ENCODE peak calls at places on chromosomes 1 and 21, in eight cellular contexts. One of them, this sample, is unnamed. For H3K4me1, the result is how much of the 10 kb centered on the place peaks cover.

GRCh38 chr21:44331650-44332306 is 7.4 kb downstream of the CFAP410 start:
- DNase-seq in esophagus squamous epithelium: no peak
- DNase-seq in breast epithelium: no peak
- DNase-seq in foreskin keratinocyte: no peak
- DNase-seq in lower lobe of right lung: no peak
- DNase-seq in aorta: no peak
- DNase-seq in neural progenitor cell: no peak
- DNase-seq in fibroblast of lung: no peak
- DNase-seq in this sample: no peak

GRCh38 chr1:86197206-86197855 is 40.8 kb upstream of the COL24A1 start:
- DNase-seq in esophagus squamous epithelium: no peak
- DNase-seq in breast epithelium: no peak
- DNase-seq in foreskin keratinocyte: no peak
- DNase-seq in lower lobe of right lung: no peak
- DNase-seq in aorta: no peak
- DNase-seq in neural progenitor cell: no peak
- DNase-seq in fibroblast of lung: peak
- DNase-seq in this sample: no peak

GRCh38 chr1:223219318-223219635 is 76.2 kb upstream of the TLR5 start:
- DNase-seq in esophagus squamous epithelium: no peak
- DNase-seq in breast epithelium: no peak
- DNase-seq in foreskin keratinocyte: no peak
- DNase-seq in lower lobe of right lung: no peak
- DNase-seq in aorta: no peak
- DNase-seq in neural progenitor cell: no peak
- DNase-seq in fibroblast of lung: no peak
- DNase-seq in this sample: no peak

GRCh38 chr21:36929622-36930021 is 36.8 kb downstream of the HLCS start:
- DNase-seq in esophagus squamous epithelium: no peak
- DNase-seq in breast epithelium: no peak
- DNase-seq in foreskin keratinocyte: peak
- DNase-seq in lower lobe of right lung: no peak
- DNase-seq in aorta: no peak
- DNase-seq in neural progenitor cell: peak
- DNase-seq in fibroblast of lung: peak
- DNase-seq in this sample: no peak

GRCh38 chr21:17925900-17926299 is 106.7 kb upstream of the C21orf91 start:
- DNase-seq in esophagus squamous epithelium: no peak
- DNase-seq in breast epithelium: no peak
- DNase-seq in foreskin keratinocyte: peak
- DNase-seq in lower lobe of right lung: no peak
- DNase-seq in aorta: no peak
- DNase-seq in neural progenitor cell: peak
- DNase-seq in fibroblast of lung: peak
- DNase-seq in this sample: no peak

GRCh38 chr21:35342440-35342839 is 293.3 kb upstream of the RUNX1 start:
- DNase-seq in esophagus squamous epithelium: no peak
- DNase-seq in breast epithelium: no peak
- DNase-seq in foreskin keratinocyte: no peak
- DNase-seq in lower lobe of right lung: no peak
- DNase-seq in aorta: no peak
- DNase-seq in neural progenitor cell: no peak
- DNase-seq in fibroblast of lung: no peak
- DNase-seq in this sample: no peak

GRCh38 chr21:39318091-39318959 is 4.9 kb upstream of the BRWD1 start:
- DNase-seq in esophagus squamous epithelium: no peak
- DNase-seq in breast epithelium: no peak
- DNase-seq in foreskin keratinocyte: no peak
- DNase-seq in lower lobe of right lung: no peak
- DNase-seq in aorta: no peak
- DNase-seq in neural progenitor cell: no peak
- DNase-seq in fibroblast of lung: no peak
- DNase-seq in this sample: no peak

GRCh38 chr1:236120725-236121153 is 21.6 kb upstream of the GPR137B start:
- DNase-seq in esophagus squamous epithelium: no peak
- DNase-seq in breast epithelium: no peak
- DNase-seq in foreskin keratinocyte: no peak
- DNase-seq in lower lobe of right lung: no peak
- DNase-seq in aorta: no peak
- DNase-seq in neural progenitor cell: no peak
- DNase-seq in fibroblast of lung: no peak
- DNase-seq in this sample: no peak

GRCh38 chr1:176206006-176206960 is 803 bp downstream of the COP1 start:
- DNase-seq in esophagus squamous epithelium: no peak
- DNase-seq in breast epithelium: no peak
- DNase-seq in foreskin keratinocyte: peak
- DNase-seq in lower lobe of right lung: peak
- DNase-seq in aorta: peak
- DNase-seq in neural progenitor cell: peak
- DNase-seq in fibroblast of lung: peak
- DNase-seq in this sample: peak

GRCh38 chr1:202241376-202242079 is 47.9 kb downstream of the LGR6 start:
- DNase-seq in esophagus squamous epithelium: no peak
- DNase-seq in breast epithelium: peak
- DNase-seq in foreskin keratinocyte: no peak
- DNase-seq in lower lobe of right lung: no peak
- DNase-seq in aorta: peak
- DNase-seq in neural progenitor cell: no peak
- DNase-seq in fibroblast of lung: no peak
- DNase-seq in this sample: peak

GRCh38 chr1:155004352-155005075 is 1.9 kb downstream of the ZBTB7B start:
- DNase-seq in esophagus squamous epithelium: no peak
- DNase-seq in breast epithelium: no peak
- DNase-seq in foreskin keratinocyte: no peak
- DNase-seq in lower lobe of right lung: no peak
- DNase-seq in aorta: no peak
- DNase-seq in neural progenitor cell: no peak
- DNase-seq in fibroblast of lung: no peak
- DNase-seq in this sample: no peak

GRCh38 chr1:27103498-27103897 is 51.4 kb downstream of the SLC9A1 start:
- DNase-seq in esophagus squamous epithelium: no peak
- DNase-seq in breast epithelium: no peak
- DNase-seq in foreskin keratinocyte: no peak
- DNase-seq in lower lobe of right lung: no peak
- DNase-seq in aorta: no peak
- DNase-seq in neural progenitor cell: no peak
- DNase-seq in fibroblast of lung: no peak
- DNase-seq in this sample: no peak

GRCh38 chr1:215631489-215631888 is 64.4 kb downstream of the KCTD3 start:
- DNase-seq in esophagus squamous epithelium: no peak
- DNase-seq in breast epithelium: peak
- DNase-seq in foreskin keratinocyte: peak
- DNase-seq in lower lobe of right lung: no peak
- DNase-seq in aorta: no peak
- DNase-seq in neural progenitor cell: peak
- DNase-seq in fibroblast of lung: peak
- DNase-seq in this sample: no peak

GRCh38 chr1:173867753-173868265 is at the start of gene GAS5:
- DNase-seq in esophagus squamous epithelium: peak
- DNase-seq in breast epithelium: peak
- DNase-seq in foreskin keratinocyte: peak
- DNase-seq in lower lobe of right lung: peak
- DNase-seq in aorta: peak
- DNase-seq in neural progenitor cell: peak
- DNase-seq in fibroblast of lung: peak
- DNase-seq in this sample: peak

GRCh38 chr1:164605254-164606091 is 46.5 kb downstream of the PBX1 start:
- DNase-seq in esophagus squamous epithelium: no peak
- DNase-seq in breast epithelium: no peak
- DNase-seq in foreskin keratinocyte: no peak
- DNase-seq in lower lobe of right lung: no peak
- DNase-seq in aorta: no peak
- DNase-seq in neural progenitor cell: peak
- DNase-seq in fibroblast of lung: no peak
- DNase-seq in this sample: no peak

GRCh38 chr1:54439550-54440223 is 33.5 kb upstream of the SSBP3 start:
- DNase-seq in esophagus squamous epithelium: no peak
- DNase-seq in breast epithelium: no peak
- DNase-seq in foreskin keratinocyte: no peak
- DNase-seq in lower lobe of right lung: no peak
- DNase-seq in aorta: no peak
- DNase-seq in neural progenitor cell: no peak
- DNase-seq in fibroblast of lung: no peak
- DNase-seq in this sample: peak

GRCh38 chr1:233614743-233615521 is 1.0 kb downstream of the KCNK1 start:
- DNase-seq in esophagus squamous epithelium: no peak
- DNase-seq in breast epithelium: no peak
- DNase-seq in foreskin keratinocyte: peak
- DNase-seq in lower lobe of right lung: no peak
- DNase-seq in aorta: no peak
- DNase-seq in neural progenitor cell: peak
- DNase-seq in fibroblast of lung: no peak
- DNase-seq in this sample: no peak

DNA sequence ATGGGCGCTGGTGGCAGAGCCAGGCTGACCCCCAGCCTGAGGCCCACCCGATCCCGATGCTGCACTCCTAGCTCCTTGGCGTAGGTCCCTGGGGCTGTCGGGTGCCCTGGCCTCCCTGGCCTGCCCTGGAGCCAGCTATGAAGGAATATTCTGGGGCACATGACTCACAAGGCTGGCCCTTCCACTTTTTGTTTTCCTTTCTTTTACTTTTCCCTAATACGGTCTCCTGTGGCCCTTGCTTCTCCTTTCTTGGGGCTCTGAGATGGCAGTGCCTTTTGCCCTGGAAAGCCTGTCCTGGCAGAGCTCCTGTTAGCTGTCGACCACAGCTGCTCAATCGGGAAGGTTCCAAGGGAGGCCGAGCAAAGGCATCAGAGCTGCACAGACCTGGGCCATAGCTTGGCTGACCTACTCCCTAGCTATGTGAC is 22.1 kb downstream of the ARHGEF10L start:
- DNase-seq in esophagus squamous epithelium: no peak
- DNase-seq in breast epithelium: no peak
- DNase-seq in foreskin keratinocyte: no peak
- DNase-seq in lower lobe of right lung: peak
- DNase-seq in aorta: peak
- DNase-seq in neural progenitor cell: no peak
- DNase-seq in fibroblast of lung: peak
- DNase-seq in this sample: no peak
- H3K4me1 ChIP-seq in esophagus squamous epithelium: half or more
- H3K4me1 ChIP-seq in breast epithelium: under half
- H3K4me1 ChIP-seq in foreskin keratinocyte: under half
- H3K4me1 ChIP-seq in lower lobe of right lung: under half
- H3K4me1 ChIP-seq in aorta: under half
- H3K4me1 ChIP-seq in neural progenitor cell: under half
- H3K4me1 ChIP-seq in fibroblast of lung: under half
- H3K4me1 ChIP-seq in this sample: half or more

DNA sequence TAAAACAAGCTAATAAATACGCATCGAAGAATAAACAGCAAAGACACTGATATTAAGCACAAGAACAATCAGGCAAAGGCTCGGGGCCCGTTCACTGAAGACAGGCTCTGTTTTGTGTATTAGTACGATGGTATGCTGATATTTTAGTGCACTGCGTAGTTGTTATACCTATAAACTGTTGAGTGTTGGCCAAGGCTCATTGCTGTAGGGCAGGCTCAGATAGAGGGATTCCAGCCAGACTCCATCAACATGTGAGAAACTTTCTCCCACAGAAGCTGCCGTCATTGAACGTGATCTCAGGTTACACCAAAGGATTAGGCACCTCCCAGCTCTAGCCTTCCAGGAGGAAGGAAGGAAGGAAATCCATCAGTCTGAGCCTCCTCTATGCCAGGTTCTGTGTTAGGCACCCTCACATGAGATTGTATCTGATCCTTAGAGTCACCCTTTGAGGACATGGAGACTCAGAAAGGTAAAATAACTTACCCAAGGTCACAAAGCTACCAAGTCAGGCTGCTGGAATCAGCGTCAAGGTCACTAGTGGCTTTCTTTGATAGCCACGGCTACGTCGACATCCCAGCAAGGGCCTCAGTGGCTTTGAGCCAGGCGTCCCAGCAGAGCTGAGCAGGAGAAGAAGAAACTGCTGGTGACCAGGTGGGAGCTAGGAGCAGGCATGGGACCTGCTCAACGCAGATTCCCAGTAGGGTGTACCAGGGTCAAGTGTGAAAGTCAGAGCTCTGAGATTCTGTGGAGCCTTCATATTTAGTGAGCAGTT is 14.8 kb downstream of the BCAR3 start:
- DNase-seq in esophagus squamous epithelium: no peak
- DNase-seq in breast epithelium: no peak
- DNase-seq in foreskin keratinocyte: peak
- DNase-seq in lower lobe of right lung: no peak
- DNase-seq in aorta: no peak
- DNase-seq in neural progenitor cell: no peak
- DNase-seq in fibroblast of lung: peak
- DNase-seq in this sample: peak
- H3K4me1 ChIP-seq in esophagus squamous epithelium: under half
- H3K4me1 ChIP-seq in breast epithelium: under half
- H3K4me1 ChIP-seq in foreskin keratinocyte: half or more
- H3K4me1 ChIP-seq in lower lobe of right lung: half or more
- H3K4me1 ChIP-seq in aorta: under half
- H3K4me1 ChIP-seq in neural progenitor cell: under half
- H3K4me1 ChIP-seq in fibroblast of lung: under half
- H3K4me1 ChIP-seq in this sample: half or more

GRCh38 chr21:45460611-45461368 is 55.8 kb downstream of the COL18A1 start:
- DNase-seq in esophagus squamous epithelium: no peak
- DNase-seq in breast epithelium: no peak
- DNase-seq in foreskin keratinocyte: peak
- DNase-seq in lower lobe of right lung: no peak
- DNase-seq in aorta: peak
- DNase-seq in neural progenitor cell: no peak
- DNase-seq in fibroblast of lung: peak
- DNase-seq in this sample: no peak
- H3K4me1 ChIP-seq in esophagus squamous epithelium: under half
- H3K4me1 ChIP-seq in breast epithelium: under half
- H3K4me1 ChIP-seq in foreskin keratinocyte: under half
- H3K4me1 ChIP-seq in lower lobe of right lung: under half
- H3K4me1 ChIP-seq in aorta: under half
- H3K4me1 ChIP-seq in neural progenitor cell: under half
- H3K4me1 ChIP-seq in fibroblast of lung: under half
- H3K4me1 ChIP-seq in this sample: under half

GRCh38 chr1:1121611-1122077 is 5.8 kb upstream of the C1orf159 start:
- DNase-seq in esophagus squamous epithelium: no peak
- DNase-seq in breast epithelium: no peak
- DNase-seq in foreskin keratinocyte: peak
- DNase-seq in lower lobe of right lung: no peak
- DNase-seq in aorta: peak
- DNase-seq in neural progenitor cell: no peak
- DNase-seq in fibroblast of lung: no peak
- DNase-seq in this sample: peak

GRCh38 chr1:1122981-1123480 is 7.1 kb upstream of the C1orf159 start:
- DNase-seq in esophagus squamous epithelium: no peak
- DNase-seq in breast epithelium: no peak
- DNase-seq in foreskin keratinocyte: no peak
- DNase-seq in lower lobe of right lung: peak
- DNase-seq in aorta: no peak
- DNase-seq in neural progenitor cell: no peak
- DNase-seq in fibroblast of lung: no peak
- DNase-seq in this sample: no peak

GRCh38 chr1:1123581-1124507 is 8.0 kb upstream of the C1orf159 start:
- DNase-seq in esophagus squamous epithelium: no peak
- DNase-seq in breast epithelium: no peak
- DNase-seq in foreskin keratinocyte: no peak
- DNase-seq in lower lobe of right lung: peak
- DNase-seq in aorta: no peak
- DNase-seq in neural progenitor cell: no peak
- DNase-seq in fibroblast of lung: peak
- DNase-seq in this sample: no peak

GRCh38 chr1:1120866-1121563 is 5.1 kb upstream of the C1orf159 start:
- DNase-seq in esophagus squamous epithelium: no peak
- DNase-seq in breast epithelium: no peak
- DNase-seq in foreskin keratinocyte: no peak
- DNase-seq in lower lobe of right lung: peak
- DNase-seq in aorta: peak
- DNase-seq in neural progenitor cell: no peak
- DNase-seq in fibroblast of lung: no peak
- DNase-seq in this sample: peak

GRCh38 chr1:1122078-1122811 is 6.4 kb upstream of the C1orf159 start:
- DNase-seq in esophagus squamous epithelium: no peak
- DNase-seq in breast epithelium: peak
- DNase-seq in foreskin keratinocyte: peak
- DNase-seq in lower lobe of right lung: peak
- DNase-seq in aorta: peak
- DNase-seq in neural progenitor cell: peak
- DNase-seq in fibroblast of lung: peak
- DNase-seq in this sample: peak
- H3K4me1 ChIP-seq in esophagus squamous epithelium: under half
- H3K4me1 ChIP-seq in breast epithelium: under half
- H3K4me1 ChIP-seq in foreskin keratinocyte: under half
- H3K4me1 ChIP-seq in lower lobe of right lung: under half
- H3K4me1 ChIP-seq in aorta: under half
- H3K4me1 ChIP-seq in neural progenitor cell: under half
- H3K4me1 ChIP-seq in fibroblast of lung: under half
- H3K4me1 ChIP-seq in this sample: under half

This sample was measured in sigmoid colon.